ENCODE peak calls at places on chromosomes 11 and 22, in eight cellular contexts. D, W, G, Z, C, I, B and R are unnamed samples.

GRCh38 chr11:66160709-66161108 is 90.6 kb downstream of the PACS1 start:
- DNase-seq in D (no peak), C (no peak), I (no peak), Z (no peak), W (no peak), B (no peak), G (no peak), R (no peak)

GRCh38 chr11:121657191-121657590 is 204.4 kb upstream of the SORL1-AS1 start:
- DNase-seq in D (no peak), I (no peak), G (no peak), W (no peak), C (no peak), Z (no peak), B (no peak), R (no peak)

GRCh38 chr11:73156114-73156513 is 14.0 kb upstream of the FCHSD2 start:
- DNase-seq in B (no peak), Z (no peak), D (no peak), I (no peak), W (no peak), G (no peak), C (no peak), R (no peak)

GRCh38 chr11:67254768-67255167 is 11.5 kb upstream of the GRK2 start:
- DNase-seq in Z (no peak), B (no peak), I (no peak), W (no peak), D (no peak), C (no peak), G (no peak), R (no peak)

GRCh38 chr11:57315491-57315890 is 9.3 kb downstream of the TNKS1BP1 start:
- DNase-seq in C (peak; percentile 59), B (no peak), Z (no peak), G (no peak), W (peak; percentile 7), D (no peak), I (no peak), R (no peak)

GRCh38 chr11:124865181-124865901 is at the start of gene ROBO3:
- DNase-seq in W (no peak), C (no peak), I (no peak), D (no peak), Z (no peak), B (no peak), G (no peak), R (no peak)

GRCh38 chr11:79219186-79220045 is 221.4 kb downstream of the TENM4 start:
- DNase-seq in W (no peak), G (no peak), B (no peak), Z (no peak), I (no peak), C (no peak), D (no peak), R (no peak)

GRCh38 chr11:57358543-57358961 is 20.4 kb downstream of the P2RX3 start:
- DNase-seq in G (no peak), I (no peak), C (no peak), D (no peak), B (peak; percentile 84), W (no peak), Z (no peak), R (no peak)

GRCh38 chr11:113577356-113578163 is 102.4 kb upstream of the DRD2 start:
- DNase-seq in B (no peak), D (peak; percentile 56), I (no peak), C (no peak), W (no peak), G (no peak), Z (no peak), R (no peak)

GRCh38 chr11:112795142-112795815 is 165.9 kb upstream of the NCAM1 start:
- DNase-seq in W (peak; percentile 30), I (no peak), D (peak; percentile 35), G (no peak), B (peak; percentile 37), C (peak; percentile 60), Z (no peak), R (peak; percentile 24)

GRCh38 chr22:19554834-19555404 is 30.7 kb upstream of the CLDN5 start:
- DNase-seq in D (no peak), Z (no peak), B (peak; percentile 59), W (no peak), C (no peak), I (no peak), G (no peak), R (no peak)

GRCh38 chr11:118017631-118018315 is 31.6 kb downstream of the IL10RA start:
- DNase-seq in B (no peak), W (no peak), G (no peak), I (no peak), D (no peak), Z (no peak), C (no peak), R (no peak)

GRCh38 chr22:43270314-43270908 is 72.8 kb downstream of the SCUBE1 start:
- DNase-seq in I (no peak), B (peak; percentile 50), C (no peak), D (no peak), Z (no peak), W (peak; percentile 56), G (no peak), R (peak; percentile 77)

GRCh38 chr11:103537904-103538502 is 428.8 kb downstream of the DYNC2H1 start:
- DNase-seq in Z (no peak), I (no peak), B (peak; percentile 17), D (no peak), G (no peak), W (no peak), C (no peak), R (no peak)

GRCh38 chr11:10455637-10456487 is 798 bp downstream of the AMPD3 start:
- DNase-seq in D (peak; percentile 70), W (peak; percentile 75), C (peak; percentile 72), B (peak; percentile 44), G (peak; percentile 35), I (peak; percentile 45), Z (no peak), R (peak; percentile 77)

GRCh38 chr11:46099973-46100335 is 21.3 kb downstream of the PHF21A start:
- DNase-seq in B (no peak), W (no peak), I (no peak), C (no peak), G (no peak), D (no peak), Z (no peak), R (no peak)

GRCh38 chr11:70176940-70177689 is 26.0 kb upstream of the FADD start:
- DNase-seq in I (peak; percentile 38), W (peak; percentile 46), D (peak; percentile 39), C (peak; percentile 83), G (no peak), B (peak; percentile 53), Z (no peak), R (no peak)

GRCh38 chr11:129861702-129862107 is 33.7 kb downstream of the NFRKB start:
- DNase-seq in I (no peak), G (peak; percentile 62), B (peak; percentile 89), D (peak; percentile 89), C (peak; percentile 53), Z (peak; percentile 88), W (peak; percentile 72), R (no peak)

GRCh38 chr11:128334311-128335044 is 252.9 kb downstream of the ETS1 start:
- DNase-seq in B (no peak), Z (no peak), C (no peak), I (no peak), G (no peak), D (no peak), W (no peak), R (no peak)

GRCh38 chr11:114586797-114587196 is 8.8 kb downstream of the NXPE4 start:
- DNase-seq in W (no peak), C (no peak), G (no peak), I (no peak), D (no peak), Z (no peak), B (peak; percentile 19), R (no peak)

GRCh38 chr11:102664001-102664752 is 39.0 kb upstream of the MMP20 start:
- DNase-seq in B (peak; percentile 16), G (no peak), I (no peak), D (no peak), C (no peak), Z (no peak), W (no peak), R (no peak)

GRCh38 chr22:21025266-21025665 is 7.1 kb downstream of the SLC7A4 start:
- DNase-seq in Z (no peak), G (no peak), B (no peak), C (no peak), D (no peak), W (no peak), I (no peak), R (no peak)

GRCh38 chr22:45268167-45268957 is 16.4 kb upstream of the UPK3A start:
- DNase-seq in W (peak; percentile 45), Z (no peak), I (peak; percentile 14), B (no peak), C (peak; percentile 34), G (peak; percentile 52), D (peak; percentile 36), R (no peak)

GRCh38 chr11:33970984-33971466 is 79.1 kb upstream of the LMO2 start:
- DNase-seq in W (peak; percentile 32), D (peak; percentile 30), Z (peak; percentile 10), G (peak; percentile 20), B (peak; percentile 66), C (peak; percentile 75), I (no peak), R (peak; percentile 39)

GRCh38 chr11:78419327-78419726 is 1.7 kb upstream of the GAB2 start:
- DNase-seq in B (peak; percentile 71), G (peak; percentile 75), Z (peak; percentile 97), D (peak; percentile 42), C (peak; percentile 29), W (peak; percentile 48), I (no peak), R (no peak)

DNA sequence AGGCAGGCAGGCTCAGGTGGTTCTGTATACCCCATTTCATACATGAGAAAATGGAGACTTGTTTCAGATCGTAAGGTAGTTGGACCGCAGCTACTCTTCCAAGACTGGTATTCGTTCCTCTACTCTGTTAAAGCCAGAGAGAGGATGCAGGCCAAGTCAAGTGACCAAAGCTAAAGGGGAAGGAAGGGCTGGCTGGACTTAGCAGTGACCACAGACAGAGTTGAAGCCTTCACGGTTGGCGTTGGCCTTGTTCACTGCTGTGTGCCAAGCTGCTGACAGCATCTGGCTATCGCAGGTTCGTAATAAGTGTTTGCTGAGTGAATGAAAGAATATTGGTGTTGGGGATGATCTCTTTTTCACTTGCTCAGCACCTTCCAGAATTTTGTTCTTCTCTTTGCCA is 64.2 kb downstream of the PTPRJ start:
- DNase-seq in I (no peak), Z (no peak), W (no peak), B (no peak), C (peak; percentile 26), D (no peak), G (no peak), R (no peak)
- H3K4me3 ChIP-seq in I (no peak overlapping the region), Z (no peak overlapping the region), W (no peak overlapping the region), B (no peak overlapping the region), C (no peak overlapping the region), D (no peak overlapping the region), G (no peak overlapping the region), R (no peak overlapping the region)

GRCh38 chr11:116851631-116852030 is 14.2 kb upstream of the APOA1 start:
- DNase-seq in I (peak; percentile 56), D (no peak), B (no peak), C (no peak), Z (no peak), G (no peak), W (peak; percentile 34), R (no peak)
- H3K4me3 ChIP-seq in I (peak overlapping the region; percentile 36), D (no peak overlapping the region), B (no peak overlapping the region), C (no peak overlapping the region), Z (no peak overlapping the region), G (no peak overlapping the region), W (no peak overlapping the region), R (no peak overlapping the region)

GRCh38 chr22:38204784-38205183 is 3.0 kb downstream of the MAFF start:
- DNase-seq in Z (no peak), C (no peak), I (no peak), G (no peak), D (no peak), B (no peak), W (no peak), R (no peak)
- H3K4me3 ChIP-seq in Z (peak overlapping the region; percentile 5), C (no peak overlapping the region), I (no peak overlapping the region), G (peak overlapping the region; percentile 14), D (peak overlapping the region; percentile 69), B (no peak overlapping the region), W (no peak overlapping the region), R (no peak overlapping the region)

GRCh38 chr11:1572200-1573076 is at the start of gene DUSP8:
- DNase-seq in C (peak; percentile 93), W (peak; percentile 95), B (peak; percentile 90), Z (no peak), D (peak; percentile 94), G (peak; percentile 91), I (peak; percentile 96), R (no peak)
- H3K4me3 ChIP-seq in C (peak within 1 kb of the TSS; percentile 54), W (peak within 1 kb of the TSS; percentile 68), B (peak within 1 kb of the TSS; percentile 74), Z (peak within 1 kb of the TSS; percentile 23), D (peak within 1 kb of the TSS; percentile 61), G (peak within 1 kb of the TSS; percentile 53), I (peak within 1 kb of the TSS; percentile 64), R (peak within 1 kb of the TSS; percentile 36)